ENCODE peak calls at places on chromosomes 7 and 10, in four cellular contexts. One of them, this sample, is unnamed.

GRCh38 chr7:104895851-104896236 is 118.2 kb upstream of the KMT2E start:
- DNase-seq in cardiac muscle cell: no peak
- DNase-seq in fibroblast of mammary gland: no peak
- DNase-seq in IMR-90: no peak
- DNase-seq in this sample: no peak

GRCh38 chr10:19638173-19638872 is 177.9 kb upstream of the PLXDC2 start:
- DNase-seq in cardiac muscle cell: no peak
- DNase-seq in fibroblast of mammary gland: peak
- DNase-seq in IMR-90: peak
- DNase-seq in this sample: peak

GRCh38 chr7:137531671-137532070 is 188.1 kb upstream of the PTN start:
- DNase-seq in cardiac muscle cell: no peak
- DNase-seq in fibroblast of mammary gland: no peak
- DNase-seq in IMR-90: no peak
- DNase-seq in this sample: no peak

GRCh38 chr10:44998146-44998631 is 2.5 kb upstream of the ZNF22 start:
- DNase-seq in cardiac muscle cell: no peak
- DNase-seq in fibroblast of mammary gland: peak
- DNase-seq in IMR-90: peak
- DNase-seq in this sample: peak

GRCh38 chr10:60182691-60183090 is 207.0 kb downstream of the ANK3 start:
- DNase-seq in cardiac muscle cell: no peak
- DNase-seq in fibroblast of mammary gland: peak
- DNase-seq in IMR-90: peak
- DNase-seq in this sample: peak

GRCh38 chr10:21174670-21175495 is 277.8 kb upstream of the NEBL start:
- DNase-seq in cardiac muscle cell: no peak
- DNase-seq in fibroblast of mammary gland: no peak
- DNase-seq in IMR-90: no peak
- DNase-seq in this sample: peak

GRCh38 chr10:9869185-9869584 is 1148.5 kb upstream of the CELF2 start:
- DNase-seq in cardiac muscle cell: no peak
- DNase-seq in fibroblast of mammary gland: no peak
- DNase-seq in IMR-90: no peak
- DNase-seq in this sample: no peak

GRCh38 chr7:3272691-3273141 is 28.3 kb upstream of the SDK1 start:
- DNase-seq in cardiac muscle cell: no peak
- DNase-seq in fibroblast of mammary gland: peak
- DNase-seq in IMR-90: peak
- DNase-seq in this sample: peak

GRCh38 chr10:15419279-15419874 is 48.3 kb upstream of the FAM171A1 start:
- DNase-seq in cardiac muscle cell: peak
- DNase-seq in fibroblast of mammary gland: peak
- DNase-seq in IMR-90: peak
- DNase-seq in this sample: peak

GRCh38 chr10:52483587-52483986 is 169.5 kb downstream of the DKK1 start:
- DNase-seq in cardiac muscle cell: no peak
- DNase-seq in fibroblast of mammary gland: no peak
- DNase-seq in IMR-90: no peak
- DNase-seq in this sample: no peak

GRCh38 chr7:151859948-151860685 is 16.8 kb downstream of the PRKAG2 start:
- DNase-seq in cardiac muscle cell: no peak
- DNase-seq in fibroblast of mammary gland: no peak
- DNase-seq in IMR-90: no peak
- DNase-seq in this sample: no peak

GRCh38 chr7:142168746-142169145 is 57.2 kb downstream of the MGAM2 start:
- DNase-seq in cardiac muscle cell: peak
- DNase-seq in fibroblast of mammary gland: no peak
- DNase-seq in IMR-90: no peak
- DNase-seq in this sample: peak

GRCh38 chr7:98084631-98085030 is 22.0 kb upstream of the LMTK2 start:
- DNase-seq in cardiac muscle cell: no peak
- DNase-seq in fibroblast of mammary gland: no peak
- DNase-seq in IMR-90: no peak
- DNase-seq in this sample: no peak

GRCh38 chr7:131745645-131746248 is 189.3 kb upstream of the PODXL start:
- DNase-seq in cardiac muscle cell: peak
- DNase-seq in fibroblast of mammary gland: peak
- DNase-seq in IMR-90: peak
- DNase-seq in this sample: peak

GRCh38 chr10:70619271-70620019 is 16.9 kb upstream of the PRF1 start:
- DNase-seq in cardiac muscle cell: no peak
- DNase-seq in fibroblast of mammary gland: peak
- DNase-seq in IMR-90: peak
- DNase-seq in this sample: peak

GRCh38 chr7:4006687-4007086 is 675.4 kb upstream of the FOXK1 start:
- DNase-seq in cardiac muscle cell: no peak
- DNase-seq in fibroblast of mammary gland: no peak
- DNase-seq in IMR-90: no peak
- DNase-seq in this sample: no peak

GRCh38 chr10:114684822-114685209 is 26.7 kb upstream of the ABLIM1 start:
- DNase-seq in cardiac muscle cell: no peak
- DNase-seq in fibroblast of mammary gland: peak
- DNase-seq in IMR-90: peak
- DNase-seq in this sample: peak

GRCh38 chr7:70092314-70093303 is 494.3 kb downstream of the AUTS2 start:
- DNase-seq in cardiac muscle cell: no peak
- DNase-seq in fibroblast of mammary gland: peak
- DNase-seq in IMR-90: peak
- DNase-seq in this sample: peak

GRCh38 chr7:123341102-123341501 is 141.3 kb upstream of the SLC13A1 start:
- DNase-seq in cardiac muscle cell: no peak
- DNase-seq in fibroblast of mammary gland: no peak
- DNase-seq in IMR-90: no peak
- DNase-seq in this sample: no peak

GRCh38 chr7:27185708-27186449 is 847 bp upstream of the HOXA11 start:
- DNase-seq in cardiac muscle cell: no peak
- DNase-seq in fibroblast of mammary gland: no peak
- DNase-seq in IMR-90: no peak
- DNase-seq in this sample: no peak

GRCh38 chr10:6416892-6417512 is 163.1 kb downstream of the PRKCQ start:
- DNase-seq in cardiac muscle cell: peak
- DNase-seq in fibroblast of mammary gland: peak
- DNase-seq in IMR-90: peak
- DNase-seq in this sample: peak

GRCh38 chr10:4372601-4373000 is 453.4 kb upstream of the AKR1E2 start:
- DNase-seq in cardiac muscle cell: no peak
- DNase-seq in fibroblast of mammary gland: peak
- DNase-seq in IMR-90: peak
- DNase-seq in this sample: peak

GRCh38 chr7:1263391-1263951 is 30.8 kb downstream of the UNCX start:
- DNase-seq in cardiac muscle cell: no peak
- DNase-seq in fibroblast of mammary gland: no peak
- DNase-seq in IMR-90: no peak
- DNase-seq in this sample: no peak

GRCh38 chr10:30751678-30752331 is 122.3 kb upstream of the LYZL2 start:
- DNase-seq in cardiac muscle cell: peak
- DNase-seq in fibroblast of mammary gland: peak
- DNase-seq in IMR-90: peak
- DNase-seq in this sample: peak

GRCh38 chr7:7103343-7104313 is 78.7 kb upstream of the C1GALT1 start:
- DNase-seq in cardiac muscle cell: peak
- DNase-seq in fibroblast of mammary gland: peak
- DNase-seq in IMR-90: peak
- DNase-seq in this sample: peak

GRCh38 chr10:29849434-29849833 is 210.0 kb downstream of the JCAD start:
- DNase-seq in cardiac muscle cell: no peak
- DNase-seq in fibroblast of mammary gland: peak
- DNase-seq in IMR-90: peak
- DNase-seq in this sample: peak

GRCh38 chr10:79129361-79129997 is 60.7 kb downstream of the ZMIZ1 start:
- DNase-seq in cardiac muscle cell: peak
- DNase-seq in fibroblast of mammary gland: peak
- DNase-seq in IMR-90: peak
- DNase-seq in this sample: peak

GRCh38 chr10:84493951-84494848 is 165.8 kb downstream of the CCSER2 start:
- DNase-seq in cardiac muscle cell: no peak
- DNase-seq in fibroblast of mammary gland: peak
- DNase-seq in IMR-90: peak
- DNase-seq in this sample: peak

GRCh38 chr10:35453855-35454532 is 117.7 kb downstream of the CCNY start:
- DNase-seq in cardiac muscle cell: no peak
- DNase-seq in fibroblast of mammary gland: peak
- DNase-seq in IMR-90: peak
- DNase-seq in this sample: peak

GRCh38 chr10:60664859-60665258 is 113.4 kb upstream of the CDK1 start:
- DNase-seq in cardiac muscle cell: no peak
- DNase-seq in fibroblast of mammary gland: peak
- DNase-seq in IMR-90: peak
- DNase-seq in this sample: peak

GRCh38 chr10:14211617-14212016 is 119.1 kb downstream of the FRMD4A start:
- DNase-seq in cardiac muscle cell: no peak
- DNase-seq in fibroblast of mammary gland: no peak
- DNase-seq in IMR-90: no peak
- DNase-seq in this sample: no peak

GRCh38 chr7:115292381-115292780 is 370.5 kb downstream of the MDFIC start:
- DNase-seq in cardiac muscle cell: no peak
- DNase-seq in fibroblast of mammary gland: no peak
- DNase-seq in IMR-90: no peak
- DNase-seq in this sample: no peak

GRCh38 chr10:49736564-49737113 is 25.5 kb downstream of the OGDHL start:
- DNase-seq in cardiac muscle cell: no peak
- DNase-seq in fibroblast of mammary gland: no peak
- DNase-seq in IMR-90: no peak
- DNase-seq in this sample: no peak

DNA sequence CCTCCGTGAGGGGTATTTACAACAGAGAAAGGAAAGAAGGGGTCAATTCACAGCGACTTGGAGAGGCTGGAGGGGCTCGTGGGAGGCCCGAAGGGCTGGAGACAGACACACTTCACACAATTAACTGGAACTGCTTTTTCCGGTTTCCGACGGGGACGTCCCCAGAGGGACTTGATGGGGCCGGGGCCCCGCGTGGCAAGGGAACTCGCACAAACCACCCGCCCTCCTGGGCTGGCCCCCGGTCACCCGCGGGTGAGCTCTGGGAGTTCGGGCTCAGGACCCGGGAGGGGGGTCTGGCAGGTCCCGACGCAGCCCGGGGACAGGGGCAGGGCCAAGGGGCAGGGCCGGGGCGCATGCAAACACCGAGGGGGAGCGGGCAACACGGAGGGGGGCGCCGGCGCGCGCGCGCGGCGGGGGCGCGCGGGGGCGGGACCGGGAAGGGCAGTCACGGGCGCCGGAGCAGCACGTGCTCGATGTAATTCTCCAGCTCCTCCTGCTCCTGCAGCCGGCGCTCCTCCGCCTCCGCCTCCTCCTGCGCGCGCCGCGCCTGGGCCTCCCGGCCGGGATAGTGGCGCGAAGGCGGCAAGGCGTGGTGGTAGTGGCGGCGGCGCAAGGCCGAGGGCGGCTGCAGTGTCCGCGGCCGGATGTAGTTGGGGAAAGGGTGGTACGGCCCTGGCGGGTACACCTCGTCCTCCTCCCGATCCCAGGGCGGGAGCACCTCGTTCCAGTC is 2.7 kb downstream of the VGF start:
- DNase-seq in cardiac muscle cell: peak
- DNase-seq in fibroblast of mammary gland: peak
- DNase-seq in IMR-90: peak
- DNase-seq in this sample: peak
- H3K4me3 ChIP-seq in cardiac muscle cell: peak
- H3K4me3 ChIP-seq in fibroblast of mammary gland: no peak
- H3K4me3 ChIP-seq in IMR-90: peak
- H3K4me3 ChIP-seq in this sample: peak

DNA sequence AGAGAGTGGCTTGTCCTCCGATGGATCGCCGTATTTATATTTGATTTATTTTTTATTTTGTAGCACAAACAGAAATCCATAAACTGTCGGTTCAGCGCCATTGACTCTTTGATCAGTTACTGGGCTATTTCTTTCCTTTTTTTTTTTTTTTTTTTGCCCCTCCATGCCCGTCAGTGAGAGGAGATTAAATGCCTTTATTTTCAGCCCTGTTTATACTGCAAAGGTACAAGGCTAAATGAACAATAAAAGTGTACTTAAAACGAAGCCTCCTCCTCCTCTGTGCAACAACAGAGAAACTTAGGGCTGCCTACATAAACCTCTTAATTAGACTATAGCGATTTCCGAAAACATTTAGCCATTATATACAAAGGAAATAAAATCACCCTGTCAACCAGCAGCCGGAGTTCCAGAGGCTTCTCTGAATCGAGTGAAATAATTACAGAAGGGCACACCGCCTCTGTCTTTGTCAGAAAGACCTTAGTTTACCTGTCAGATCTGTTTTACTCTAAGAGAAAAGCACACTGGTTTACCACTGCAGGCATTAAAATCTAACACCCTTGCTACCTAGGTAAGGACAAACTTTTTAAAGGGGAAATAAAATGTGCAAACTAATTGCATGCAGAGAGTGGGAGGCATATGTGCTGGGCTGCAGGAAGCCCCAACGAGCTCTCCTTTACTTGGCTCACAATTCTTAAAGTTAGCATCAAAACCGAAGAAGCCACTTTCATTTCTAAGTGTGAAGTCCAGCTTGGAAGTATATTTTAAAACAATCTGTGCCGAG is 3.4 kb downstream of the EBF3 start:
- DNase-seq in cardiac muscle cell: peak
- DNase-seq in fibroblast of mammary gland: no peak
- DNase-seq in IMR-90: no peak
- DNase-seq in this sample: no peak
- TF ChIP-seq CTCF in cardiac muscle cell: no peak
- TF ChIP-seq CTCF in fibroblast of mammary gland: no peak
- TF ChIP-seq CTCF in IMR-90: no peak
- TF ChIP-seq CTCF in this sample: no peak

GRCh38 chr10:62545667-62546066 is 171.5 kb downstream of the ZNF365 start:
- DNase-seq in cardiac muscle cell: no peak
- DNase-seq in fibroblast of mammary gland: peak
- DNase-seq in IMR-90: peak
- DNase-seq in this sample: peak

GRCh38 chr10:62543981-62544380 is 169.8 kb downstream of the ZNF365 start:
- DNase-seq in cardiac muscle cell: no peak
- DNase-seq in fibroblast of mammary gland: no peak
- DNase-seq in IMR-90: no peak
- DNase-seq in this sample: no peak

GRCh38 chr10:62541811-62542210 is 167.6 kb downstream of the ZNF365 start:
- DNase-seq in cardiac muscle cell: no peak
- DNase-seq in fibroblast of mammary gland: no peak
- DNase-seq in IMR-90: no peak
- DNase-seq in this sample: no peak

GRCh38 chr10:62543566-62543965 is 169.4 kb downstream of the ZNF365 start:
- DNase-seq in cardiac muscle cell: no peak
- DNase-seq in fibroblast of mammary gland: no peak
- DNase-seq in IMR-90: no peak
- DNase-seq in this sample: no peak

GRCh38 chr10:62545155-62545554 is 171.0 kb downstream of the ZNF365 start:
- DNase-seq in cardiac muscle cell: no peak
- DNase-seq in fibroblast of mammary gland: no peak
- DNase-seq in IMR-90: no peak
- DNase-seq in this sample: no peak
- H3K4me3 ChIP-seq in cardiac muscle cell: no peak
- H3K4me3 ChIP-seq in fibroblast of mammary gland: no peak
- H3K4me3 ChIP-seq in IMR-90: no peak
- H3K4me3 ChIP-seq in this sample: no peak

DNA sequence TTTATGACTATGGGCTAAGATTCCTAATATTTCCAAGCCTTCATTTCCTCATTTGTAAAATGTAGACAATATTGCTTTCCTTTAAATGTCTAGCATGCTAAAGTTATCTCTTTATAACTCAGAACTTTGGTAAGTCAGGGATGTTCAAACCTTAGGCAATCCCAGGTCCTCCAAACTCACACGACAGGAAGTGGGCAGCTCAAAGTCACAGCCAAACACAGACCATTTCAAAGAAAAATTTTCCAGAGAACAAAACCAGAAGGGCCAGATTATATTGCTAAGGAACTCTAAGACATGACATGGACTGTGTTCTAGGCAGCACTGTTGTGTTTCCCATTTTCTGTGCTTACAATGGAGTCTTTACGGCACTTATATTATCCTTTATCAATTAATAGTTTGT is 87.8 kb upstream of the DYNC1I1 start:
- DNase-seq in cardiac muscle cell: no peak
- DNase-seq in fibroblast of mammary gland: no peak
- DNase-seq in IMR-90: no peak
- DNase-seq in this sample: no peak
- TF ChIP-seq CTCF in cardiac muscle cell: no peak
- TF ChIP-seq CTCF in fibroblast of mammary gland: no peak
- TF ChIP-seq CTCF in IMR-90: no peak
- TF ChIP-seq CTCF in this sample: no peak

This sample was measured in choroid plexus epithelial cell.